ENCODE peak calls at places on chromosomes 3 and 15, in eight cellular contexts. K is stimulated activated CD4-positive, alpha-beta T cell treated with anti-CD3 and anti-CD28 coated beads, Interleukin-15, amount 100 ng/mL, for 24 hours; Q is caudate nucleus; S is HTR-8/SVneo; O is activated naive CD4-positive, alpha-beta T cell; D is AG08395; P is body of pancreas; R is amygdala. W is an unnamed sample.
A peak's percentile ranks its signal among the peaks of the same experiment; 100 is the strongest.

GRCh38 chr3:170709046-170709445 is 123.2 kb upstream of the SLC7A14 start:
- DNase-seq in K (no peak), Q (no peak), S (no peak), O (no peak), D (peak; percentile 89), P (peak; percentile 20), R (no peak), W (no peak)

GRCh38 chr3:63521657-63522056 is 130.8 kb upstream of the SNTN start:
- DNase-seq in K (no peak), Q (no peak), S (no peak), O (no peak), D (no peak), P (no peak), R (no peak), W (no peak)

GRCh38 chr15:77004189-77004588 is 9.3 kb downstream of the PSTPIP1 start:
- DNase-seq in K (no peak), Q (no peak), S (no peak), O (no peak), D (no peak), P (peak; percentile 78), R (no peak), W (no peak)

GRCh38 chr3:33865133-33865532 is 66.7 kb downstream of the PDCD6IP start:
- DNase-seq in K (no peak), Q (no peak), S (no peak), O (no peak), D (no peak), P (no peak), R (no peak), W (no peak)

GRCh38 chr3:23884481-23884880 is 32.3 kb downstream of the NKIRAS1 start:
- DNase-seq in K (no peak), Q (no peak), S (no peak), O (no peak), D (no peak), P (no peak), R (no peak), W (no peak)

GRCh38 chr3:11679964-11680363 is 36.2 kb upstream of the VGLL4 start:
- DNase-seq in K (no peak), Q (no peak), S (no peak), O (no peak), D (no peak), P (no peak), R (no peak), W (no peak)

GRCh38 chr3:122992628-122993570 is 34.7 kb downstream of the SEMA5B start:
- DNase-seq in K (no peak), Q (no peak), S (no peak), O (no peak), D (peak; percentile 35), P (no peak), R (no peak), W (no peak)

GRCh38 chr3:138118863-138119766 is 3.7 kb upstream of the DZIP1L start:
- DNase-seq in K (peak; percentile 77), Q (peak; percentile 56), S (peak; percentile 70), O (no peak), D (peak; percentile 82), P (peak; percentile 81), R (peak; percentile 30), W (peak; percentile 33)

GRCh38 chr3:59558906-59559720 is 509.3 kb upstream of the CFAP20DC start:
- DNase-seq in K (no peak), Q (no peak), S (no peak), O (no peak), D (no peak), P (no peak), R (no peak), W (no peak)

GRCh38 chr3:4392992-4393391 is 74.1 kb downstream of the SUMF1 start:
- DNase-seq in K (no peak), Q (no peak), S (no peak), O (no peak), D (no peak), P (no peak), R (no peak), W (no peak)

GRCh38 chr15:90862964-90863721 is 5.2 kb upstream of the FURIN start:
- DNase-seq in K (no peak), Q (no peak), S (no peak), O (no peak), D (peak; percentile 24), P (peak; percentile 74), R (no peak), W (no peak)

GRCh38 chr3:182046365-182046764 is 334.6 kb downstream of the SOX2 start:
- DNase-seq in K (no peak), Q (no peak), S (no peak), O (no peak), D (no peak), P (no peak), R (no peak), W (no peak)

GRCh38 chr3:51637144-51637940 is 33.7 kb upstream of the TEX264 start:
- DNase-seq in K (no peak), Q (no peak), S (no peak), O (no peak), D (no peak), P (no peak), R (no peak), W (no peak)

GRCh38 chr3:184320099-184320445 is 5.7 kb downstream of the EIF4G1 start:
- DNase-seq in K (peak; percentile 72), Q (peak; percentile 90), S (peak; percentile 96), O (no peak), D (peak; percentile 99), P (peak; percentile 98), R (peak; percentile 83), W (no peak)

GRCh38 chr3:96086018-96086417 is 728.4 kb upstream of the EPHA6 start:
- DNase-seq in K (no peak), Q (no peak), S (no peak), O (no peak), D (no peak), P (no peak), R (no peak), W (no peak)

GRCh38 chr3:160193644-160194192 is 31.5 kb upstream of the C3orf80 start:
- DNase-seq in K (no peak), Q (no peak), S (no peak), O (no peak), D (no peak), P (no peak), R (no peak), W (no peak)